ENCODE peak calls at places on chromosomes 12 and 14, in eight cellular contexts. N is right cardiac atrium; Q is gastroesophageal sphincter; C is T-helper 17 cell; B is activated naive CD8-positive, alpha-beta T cell treated with anti-CD3 and anti-CD28 coated beads, Interleukin-2, amount 10 ng/mL, durations not matched to agents 7 days and 5 days; E is effector memory CD8-positive, alpha-beta T cell; F is stimulated activated naive B cell treated with anti-CD40 and anti-IgM and Interleukin-4, amounts not matched to agents 10 μg/mL and 1 μg/mL and 100 μg/mL, for 72 hours; Z is gastrocnemius medialis. M is an unnamed sample.

GRCh38 chr12:49553512-49554088 is 14.3 kb downstream of the MCRS1 start:
- ATAC-seq in N (no peak), Q (no peak), C (peak; percentile 74), B (peak; percentile 60), E (peak; percentile 77), F (peak; percentile 68), Z (no peak), M (peak; percentile 51)

GRCh38 chr12:67630373-67631088 is 18.0 kb upstream of the DYRK2 start:
- ATAC-seq in N (peak; percentile 77), Q (peak; percentile 41), C (peak; percentile 100), B (peak; percentile 99), E (peak; percentile 100), F (peak; percentile 98), Z (no peak), M (peak; percentile 99)

GRCh38 chr14:81594012-81594411 is 60.4 kb upstream of the SEL1L start:
- ATAC-seq in N (peak; percentile 91), Q (peak; percentile 46), C (no peak), B (no peak), E (no peak), F (no peak), Z (no peak), M (no peak)

GRCh38 chr14:65359503-65359902 is 53.0 kb upstream of the FUT8 start:
- ATAC-seq in N (no peak), Q (no peak), C (no peak), B (no peak), E (no peak), F (peak; percentile 36), Z (no peak), M (no peak)

GRCh38 chr14:100665518-100666032 is 61.1 kb upstream of the DLK1 start:
- ATAC-seq in N (no peak), Q (no peak), C (no peak), B (no peak), E (no peak), F (no peak), Z (peak; percentile 58), M (no peak)

GRCh38 chr14:75301666-75302325 is 23.2 kb downstream of the FOS start:
- ATAC-seq in N (peak; percentile 35), Q (peak; percentile 6), C (no peak), B (peak; percentile 21), E (no peak), F (peak; percentile 89), Z (no peak), M (peak; percentile 71)

GRCh38 chr12:117360551-117361311 is 695 bp downstream of the NOS1 start:
- ATAC-seq in N (peak; percentile 12), Q (no peak), C (no peak), B (no peak), E (no peak), F (no peak), Z (peak; percentile 42), M (no peak)

GRCh38 chr12:117760990-117761389 is 207.8 kb downstream of the KSR2 start:
- ATAC-seq in N (no peak), Q (no peak), C (no peak), B (no peak), E (no peak), F (no peak), Z (no peak), M (peak; percentile 62)

GRCh38 chr12:1870086-1870485 is 48.4 kb downstream of the CACNA2D4 start:
- ATAC-seq in N (no peak), Q (no peak), C (no peak), B (no peak), E (no peak), F (no peak), Z (no peak), M (no peak)

GRCh38 chr14:63933110-63933509 is 80.3 kb downstream of the SYNE2 start:
- ATAC-seq in N (no peak), Q (no peak), C (peak; percentile 60), B (peak; percentile 67), E (peak; percentile 65), F (no peak), Z (peak; percentile 44), M (no peak)

GRCh38 chr12:47188576-47189441 is 109.0 kb upstream of the AMIGO2 start:
- ATAC-seq in N (peak; percentile 78), Q (no peak), C (no peak), B (no peak), E (no peak), F (peak; percentile 42), Z (no peak), M (peak; percentile 34)

GRCh38 chr14:72615511-72616121 is 278.3 kb downstream of the DPF3 start:
- ATAC-seq in N (no peak), Q (no peak), C (no peak), B (no peak), E (no peak), F (no peak), Z (no peak), M (no peak)

GRCh38 chr14:92984082-92984788 is 61.3 kb downstream of the CHGA start:
- ATAC-seq in N (no peak), Q (no peak), C (no peak), B (no peak), E (no peak), F (no peak), Z (no peak), M (no peak)

GRCh38 chr14:60092516-60092915 is 793 bp downstream of the PCNX4 start:
- ATAC-seq in N (no peak), Q (no peak), C (no peak), B (no peak), E (no peak), F (peak; percentile 13), Z (peak; percentile 11), M (no peak)

GRCh38 chr12:114450511-114451300 is 44.8 kb upstream of the TBX5 start:
- ATAC-seq in N (peak; percentile 73), Q (no peak), C (no peak), B (no peak), E (no peak), F (no peak), Z (no peak), M (no peak)

GRCh38 chr12:116582610-116583009 is 23.4 kb downstream of the MAP1LC3B2 start:
- ATAC-seq in N (peak; percentile 94), Q (no peak), C (no peak), B (no peak), E (no peak), F (no peak), Z (no peak), M (no peak)

GRCh38 chr12:109915171-109916040 is 15.3 kb downstream of the TCHP start:
- ATAC-seq in N (no peak), Q (no peak), C (no peak), B (peak; percentile 6), E (no peak), F (no peak), Z (no peak), M (no peak)

GRCh38 chr14:68775614-68776126 is 17.2 kb downstream of the ZFP36L1 start:
- ATAC-seq in N (no peak), Q (no peak), C (no peak), B (no peak), E (no peak), F (peak; percentile 24), Z (no peak), M (no peak)

GRCh38 chr14:66395300-66395699 is 90.9 kb upstream of the CCDC196 start:
- ATAC-seq in N (no peak), Q (no peak), C (peak; percentile 72), B (peak; percentile 97), E (peak; percentile 86), F (peak; percentile 57), Z (no peak), M (no peak)

GRCh38 chr14:69561893-69562292 is 12.8 kb downstream of the CCDC177 start:
- ATAC-seq in N (no peak), Q (no peak), C (no peak), B (no peak), E (no peak), F (no peak), Z (no peak), M (no peak)

GRCh38 chr12:12008232-12008850 is 62.4 kb upstream of the BCL2L14 start:
- ATAC-seq in N (no peak), Q (no peak), C (peak; percentile 46), B (no peak), E (peak; percentile 25), F (no peak), Z (no peak), M (no peak)

GRCh38 chr14:65879218-65880009 is 466.9 kb downstream of the FUT8 start:
- ATAC-seq in N (no peak), Q (no peak), C (no peak), B (peak; percentile 71), E (no peak), F (peak; percentile 41), Z (no peak), M (no peak)

GRCh38 chr14:65198346-65198745 is 96.0 kb upstream of the MAX start:
- ATAC-seq in N (no peak), Q (no peak), C (no peak), B (no peak), E (no peak), F (no peak), Z (no peak), M (no peak)

GRCh38 chr14:81776531-81776930 is 242.9 kb upstream of the SEL1L start:
- ATAC-seq in N (no peak), Q (no peak), C (no peak), B (no peak), E (no peak), F (no peak), Z (no peak), M (no peak)

GRCh38 chr12:75564398-75564797 is 53.0 kb upstream of the KRR1 start:
- ATAC-seq in N (no peak), Q (peak; percentile 50), C (no peak), B (no peak), E (no peak), F (no peak), Z (no peak), M (no peak)

GRCh38 chr14:33452982-33453381 is 497.9 kb downstream of the EGLN3 start:
- ATAC-seq in N (no peak), Q (no peak), C (no peak), B (no peak), E (no peak), F (no peak), Z (no peak), M (no peak)

GRCh38 chr12:130109062-130109945 is 53.0 kb upstream of the FZD10 start:
- ATAC-seq in N (no peak), Q (no peak), C (no peak), B (no peak), E (no peak), F (no peak), Z (no peak), M (no peak)

M was measured in stimulated activated memory B cell treated with anti-CD40 and anti-IgM and Interleukin-4, amounts not matched to agents 10 μg/mL and 1 μg/mL and 100 μg/mL, for 72 hours.